ENCODE peak calls at places on chromosomes 2 and 18, in seven cellular contexts. One of them, this sample, is unnamed.

GRCh38 chr18:1995041-1995612 is 576.2 kb downstream of the METTL4 start:
- DNase-seq in AG04450: no peak
- DNase-seq in astrocyte of the spinal cord: no peak
- DNase-seq in mesothelial cell of epicardium: no peak
- DNase-seq in kidney: no peak
- DNase-seq in activated CD8-positive, alpha-beta T cell treated with anti-CD3 and anti-CD28 coated beads for 36 hours: no peak
- DNase-seq in foreskin fibroblast: no peak
- DNase-seq in this sample: no peak

GRCh38 chr2:181678033-181678586 is 2.2 kb downstream of the NEUROD1 start:
- DNase-seq in activated CD8-positive, alpha-beta T cell treated with anti-CD3 and anti-CD28 coated beads for 36 hours: peak; percentile 83
- DNase-seq in astrocyte of the spinal cord: peak; percentile 81
- DNase-seq in AG04450: peak; percentile 50
- DNase-seq in kidney: peak; percentile 86
- DNase-seq in foreskin fibroblast: peak; percentile 88
- DNase-seq in mesothelial cell of epicardium: peak; percentile 79
- DNase-seq in this sample: no peak

GRCh38 chr18:47036298-47036874 is 965 bp upstream of the ELOA2 start:
- DNase-seq in mesothelial cell of epicardium: no peak
- DNase-seq in AG04450: no peak
- DNase-seq in astrocyte of the spinal cord: peak; percentile 13
- DNase-seq in kidney: no peak
- DNase-seq in activated CD8-positive, alpha-beta T cell treated with anti-CD3 and anti-CD28 coated beads for 36 hours: peak; percentile 8
- DNase-seq in foreskin fibroblast: peak; percentile 43
- DNase-seq in this sample: no peak

GRCh38 chr18:58135170-58135569 is 91.1 kb downstream of the NEDD4L start:
- DNase-seq in mesothelial cell of epicardium: no peak
- DNase-seq in foreskin fibroblast: peak; percentile 83
- DNase-seq in kidney: no peak
- DNase-seq in AG04450: peak; percentile 85
- DNase-seq in activated CD8-positive, alpha-beta T cell treated with anti-CD3 and anti-CD28 coated beads for 36 hours: peak; percentile 59
- DNase-seq in astrocyte of the spinal cord: peak; percentile 95
- DNase-seq in this sample: no peak

GRCh38 chr2:214593723-214594122 is 182.9 kb downstream of the VWC2L start:
- DNase-seq in kidney: no peak
- DNase-seq in mesothelial cell of epicardium: no peak
- DNase-seq in foreskin fibroblast: peak; percentile 1
- DNase-seq in astrocyte of the spinal cord: peak; percentile 94
- DNase-seq in AG04450: peak; percentile 80
- DNase-seq in activated CD8-positive, alpha-beta T cell treated with anti-CD3 and anti-CD28 coated beads for 36 hours: no peak
- DNase-seq in this sample: no peak

GRCh38 chr2:112923237-112923966 is 12.4 kb downstream of the IL37 start:
- DNase-seq in astrocyte of the spinal cord: no peak
- DNase-seq in foreskin fibroblast: peak; percentile 5
- DNase-seq in activated CD8-positive, alpha-beta T cell treated with anti-CD3 and anti-CD28 coated beads for 36 hours: no peak
- DNase-seq in mesothelial cell of epicardium: no peak
- DNase-seq in AG04450: no peak
- DNase-seq in kidney: no peak
- DNase-seq in this sample: no peak

GRCh38 chr2:186697536-186697935 is 3.7 kb downstream of the FAM171B start:
- DNase-seq in astrocyte of the spinal cord: no peak
- DNase-seq in foreskin fibroblast: peak; percentile 7
- DNase-seq in mesothelial cell of epicardium: no peak
- DNase-seq in activated CD8-positive, alpha-beta T cell treated with anti-CD3 and anti-CD28 coated beads for 36 hours: no peak
- DNase-seq in AG04450: no peak
- DNase-seq in kidney: no peak
- DNase-seq in this sample: no peak

GRCh38 chr18:77105021-77105420 is 27.6 kb downstream of the MBP start:
- DNase-seq in astrocyte of the spinal cord: peak; percentile 54
- DNase-seq in kidney: peak; percentile 18
- DNase-seq in foreskin fibroblast: no peak
- DNase-seq in mesothelial cell of epicardium: no peak
- DNase-seq in AG04450: no peak
- DNase-seq in activated CD8-positive, alpha-beta T cell treated with anti-CD3 and anti-CD28 coated beads for 36 hours: peak; percentile 33
- DNase-seq in this sample: no peak

GRCh38 chr2:545228-545627 is 132.0 kb downstream of the TMEM18 start:
- DNase-seq in activated CD8-positive, alpha-beta T cell treated with anti-CD3 and anti-CD28 coated beads for 36 hours: no peak
- DNase-seq in AG04450: no peak
- DNase-seq in foreskin fibroblast: no peak
- DNase-seq in kidney: no peak
- DNase-seq in astrocyte of the spinal cord: no peak
- DNase-seq in mesothelial cell of epicardium: no peak
- DNase-seq in this sample: no peak

DNA sequence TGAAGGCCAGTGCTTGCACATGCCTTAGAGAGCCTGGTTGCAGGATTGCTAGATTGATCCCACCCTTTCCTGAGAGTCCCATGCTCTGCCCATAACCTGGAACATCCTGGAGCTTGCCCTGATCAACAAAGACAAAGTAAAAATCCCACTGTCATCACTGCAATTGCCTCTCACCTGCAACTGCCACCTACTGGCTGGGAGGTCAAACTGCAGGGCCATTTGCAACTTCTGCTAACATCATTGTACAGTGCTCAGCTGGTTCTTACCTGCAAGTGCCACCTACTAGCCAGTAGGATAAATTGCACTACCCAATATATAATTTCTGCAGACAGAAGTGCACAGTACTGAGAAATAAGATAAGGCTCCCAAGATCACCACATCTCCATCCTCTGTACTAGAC is 947.5 kb downstream of the CPS1 start:
- DNase-seq in mesothelial cell of epicardium: no peak
- DNase-seq in kidney: no peak
- DNase-seq in foreskin fibroblast: no peak
- DNase-seq in astrocyte of the spinal cord: no peak
- DNase-seq in activated CD8-positive, alpha-beta T cell treated with anti-CD3 and anti-CD28 coated beads for 36 hours: peak; percentile 7
- DNase-seq in AG04450: no peak
- DNase-seq in this sample: no peak
- TF ChIP-seq CTCF in mesothelial cell of epicardium: peak; percentile 33
- TF ChIP-seq CTCF in kidney: no peak
- TF ChIP-seq CTCF in foreskin fibroblast: no peak
- TF ChIP-seq CTCF in astrocyte of the spinal cord: peak; percentile 3
- TF ChIP-seq CTCF in activated CD8-positive, alpha-beta T cell treated with anti-CD3 and anti-CD28 coated beads for 36 hours: peak; percentile 48
- TF ChIP-seq CTCF in AG04450: no peak
- TF ChIP-seq CTCF in this sample: no peak

GRCh38 chr2:118131771-118132170 is 43.5 kb downstream of the INSIG2 start:
- DNase-seq in activated CD8-positive, alpha-beta T cell treated with anti-CD3 and anti-CD28 coated beads for 36 hours: no peak
- DNase-seq in AG04450: no peak
- DNase-seq in mesothelial cell of epicardium: no peak
- DNase-seq in kidney: no peak
- DNase-seq in foreskin fibroblast: no peak
- DNase-seq in astrocyte of the spinal cord: no peak
- DNase-seq in this sample: no peak
- TF ChIP-seq CTCF in activated CD8-positive, alpha-beta T cell treated with anti-CD3 and anti-CD28 coated beads for 36 hours: no peak
- TF ChIP-seq CTCF in AG04450: no peak
- TF ChIP-seq CTCF in mesothelial cell of epicardium: no peak
- TF ChIP-seq CTCF in kidney: no peak
- TF ChIP-seq CTCF in foreskin fibroblast: no peak
- TF ChIP-seq CTCF in astrocyte of the spinal cord: no peak
- TF ChIP-seq CTCF in this sample: no peak

GRCh38 chr18:41389936-41390667 is 564.9 kb upstream of the PIK3C3 start:
- DNase-seq in AG04450: no peak
- DNase-seq in activated CD8-positive, alpha-beta T cell treated with anti-CD3 and anti-CD28 coated beads for 36 hours: no peak
- DNase-seq in mesothelial cell of epicardium: no peak
- DNase-seq in kidney: no peak
- DNase-seq in astrocyte of the spinal cord: no peak
- DNase-seq in foreskin fibroblast: no peak
- DNase-seq in this sample: no peak

GRCh38 chr18:41395695-41396094 is 559.3 kb upstream of the PIK3C3 start:
- DNase-seq in foreskin fibroblast: peak; percentile 3
- DNase-seq in astrocyte of the spinal cord: no peak
- DNase-seq in mesothelial cell of epicardium: no peak
- DNase-seq in AG04450: no peak
- DNase-seq in kidney: no peak
- DNase-seq in activated CD8-positive, alpha-beta T cell treated with anti-CD3 and anti-CD28 coated beads for 36 hours: no peak
- DNase-seq in this sample: no peak

GRCh38 chr18:41396861-41397260 is 558.2 kb upstream of the PIK3C3 start:
- DNase-seq in kidney: no peak
- DNase-seq in astrocyte of the spinal cord: no peak
- DNase-seq in activated CD8-positive, alpha-beta T cell treated with anti-CD3 and anti-CD28 coated beads for 36 hours: no peak
- DNase-seq in AG04450: no peak
- DNase-seq in foreskin fibroblast: no peak
- DNase-seq in mesothelial cell of epicardium: no peak
- DNase-seq in this sample: no peak

GRCh38 chr18:41396211-41396610 is 558.8 kb upstream of the PIK3C3 start:
- DNase-seq in kidney: no peak
- DNase-seq in AG04450: no peak
- DNase-seq in astrocyte of the spinal cord: no peak
- DNase-seq in foreskin fibroblast: no peak
- DNase-seq in mesothelial cell of epicardium: no peak
- DNase-seq in activated CD8-positive, alpha-beta T cell treated with anti-CD3 and anti-CD28 coated beads for 36 hours: no peak
- DNase-seq in this sample: no peak

DNA sequence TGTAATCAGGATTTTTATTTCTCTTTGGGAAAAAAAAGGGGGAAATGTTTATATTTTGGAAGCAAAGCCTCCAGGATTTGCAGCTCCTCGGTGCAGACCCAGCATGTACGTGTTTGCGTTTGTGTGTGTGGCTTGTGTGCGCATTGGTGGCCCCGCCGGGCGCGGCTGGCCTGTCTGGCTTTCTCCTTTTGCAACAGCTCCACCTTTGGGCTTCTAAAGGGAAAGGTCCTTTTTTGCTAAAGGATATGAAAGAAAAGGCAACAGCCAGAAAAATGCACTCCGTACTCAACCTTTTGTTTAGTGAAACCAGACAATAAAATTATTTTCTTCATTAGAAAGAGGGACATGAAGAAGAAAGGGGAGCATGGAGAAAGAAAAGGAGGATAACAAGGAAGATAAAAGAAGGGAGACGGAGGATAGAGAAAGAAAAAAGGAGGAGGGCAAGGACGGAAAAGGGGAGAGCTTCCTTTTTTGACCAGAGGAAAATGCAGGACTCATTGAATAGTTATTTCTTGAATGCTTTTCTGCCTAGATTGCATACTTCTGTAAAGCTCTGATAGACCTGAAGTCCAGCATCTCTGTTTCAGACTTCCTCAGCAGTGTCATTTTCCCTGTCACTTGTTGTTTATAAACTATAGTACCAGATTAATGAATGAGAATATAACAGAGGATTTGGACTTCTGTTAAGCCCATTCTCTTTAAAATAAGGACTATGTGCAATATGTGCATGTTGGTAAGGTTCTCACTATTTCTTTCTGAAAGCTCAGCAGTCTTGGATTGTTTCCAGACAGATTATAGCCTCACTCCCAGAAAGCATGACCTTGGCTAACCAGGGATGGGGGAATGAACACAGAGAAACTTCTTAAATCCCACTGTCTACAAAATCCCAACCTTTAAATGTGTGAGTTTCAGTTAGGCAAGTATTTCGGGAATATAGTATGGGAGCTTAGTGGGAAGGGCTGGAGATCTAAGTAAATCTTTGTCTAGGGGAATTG is 563.1 kb upstream of the PIK3C3 start:
- DNase-seq in mesothelial cell of epicardium: peak; percentile 31
- DNase-seq in activated CD8-positive, alpha-beta T cell treated with anti-CD3 and anti-CD28 coated beads for 36 hours: peak; percentile 8
- DNase-seq in kidney: peak; percentile 48
- DNase-seq in AG04450: peak; percentile 32
- DNase-seq in foreskin fibroblast: peak; percentile 56
- DNase-seq in astrocyte of the spinal cord: peak; percentile 75
- DNase-seq in this sample: no peak
- TF ChIP-seq CTCF in mesothelial cell of epicardium: peak; percentile 56
- TF ChIP-seq CTCF in activated CD8-positive, alpha-beta T cell treated with anti-CD3 and anti-CD28 coated beads for 36 hours: no peak
- TF ChIP-seq CTCF in kidney: peak; percentile 44
- TF ChIP-seq CTCF in AG04450: peak; percentile 88
- TF ChIP-seq CTCF in foreskin fibroblast: peak; percentile 65
- TF ChIP-seq CTCF in astrocyte of the spinal cord: peak; percentile 75
- TF ChIP-seq CTCF in this sample: no peak

GRCh38 chr2:168614291-168615018 is 158.4 kb downstream of the CERS6 start:
- DNase-seq in AG04450: no peak
- DNase-seq in astrocyte of the spinal cord: no peak
- DNase-seq in kidney: no peak
- DNase-seq in activated CD8-positive, alpha-beta T cell treated with anti-CD3 and anti-CD28 coated beads for 36 hours: peak; percentile 33
- DNase-seq in mesothelial cell of epicardium: no peak
- DNase-seq in foreskin fibroblast: no peak
- DNase-seq in this sample: no peak
- TF ChIP-seq CTCF in AG04450: peak; percentile 13
- TF ChIP-seq CTCF in astrocyte of the spinal cord: peak; percentile 33
- TF ChIP-seq CTCF in kidney: no peak
- TF ChIP-seq CTCF in activated CD8-positive, alpha-beta T cell treated with anti-CD3 and anti-CD28 coated beads for 36 hours: no peak
- TF ChIP-seq CTCF in mesothelial cell of epicardium: no peak
- TF ChIP-seq CTCF in foreskin fibroblast: peak; percentile 11
- TF ChIP-seq CTCF in this sample: no peak

This sample was measured in omental fat pad.